ENCODE peak calls at places on chromosomes 4 and X, in ten cellular contexts. E, G, Y, M, P, L, X, K, F and D are unnamed samples.

GRCh38 chrX:6574762-6575161 is 39.8 kb upstream of the VCX3A start:
- DNase-seq in E (no peak), G (no peak), Y (no peak), M (no peak), P (no peak), L (no peak), X (no peak), K (no peak), F (no peak), D (no peak)

GRCh38 chrX:41666251-41666650 is 22.5 kb upstream of the GPR34 start:
- DNase-seq in E (no peak), G (peak), Y (no peak), M (no peak), P (no peak), L (no peak), X (no peak), K (no peak), F (no peak), D (no peak)

GRCh38 chr4:54229631-54230478 is 762 bp downstream of the PDGFRA start:
- DNase-seq in E (no peak), G (no peak), Y (no peak), M (no peak), P (no peak), L (no peak), X (no peak), K (peak), F (no peak), D (no peak)

GRCh38 chr4:149911995-149912394 is 96.4 kb upstream of the IQCM start:
- DNase-seq in E (no peak), G (no peak), Y (no peak), M (no peak), P (no peak), L (no peak), X (no peak), K (no peak), F (no peak), D (no peak)

GRCh38 chr4:109298279-109299010 is 4.0 kb downstream of the COL25A1 start:
- DNase-seq in E (no peak), G (peak), Y (no peak), M (no peak), P (no peak), L (peak), X (no peak), K (no peak), F (no peak), D (no peak)

GRCh38 chr4:145840162-145840768 is 98.4 kb downstream of the ZNF827 start:
- DNase-seq in E (peak), G (peak), Y (no peak), M (peak), P (peak), L (peak), X (no peak), K (no peak), F (peak), D (no peak)

GRCh38 chr4:185096032-185096653 is 46.9 kb upstream of the SLC25A4 start:
- DNase-seq in E (no peak), G (peak), Y (no peak), M (peak), P (peak), L (peak), X (peak), K (no peak), F (no peak), D (peak)

GRCh38 chr4:140395668-140396067 is 22.2 kb downstream of the SCOC start:
- DNase-seq in E (no peak), G (no peak), Y (no peak), M (no peak), P (no peak), L (no peak), X (no peak), K (no peak), F (no peak), D (no peak)

GRCh38 chrX:40478457-40479065 is 102.2 kb upstream of the ATP6AP2 start:
- DNase-seq in E (no peak), G (no peak), Y (no peak), M (no peak), P (no peak), L (no peak), X (no peak), K (no peak), F (no peak), D (no peak)

GRCh38 chr4:186676531-186677158 is 47.0 kb downstream of the FAT1 start:
- DNase-seq in E (no peak), G (no peak), Y (no peak), M (peak), P (peak), L (peak), X (no peak), K (no peak), F (no peak), D (no peak)

GRCh38 chr4:3834186-3834920 is 68.2 kb downstream of the ADRA2C start:
- DNase-seq in E (no peak), G (no peak), Y (no peak), M (no peak), P (no peak), L (no peak), X (no peak), K (no peak), F (no peak), D (no peak)

GRCh38 chr4:1706358-1706757 is 5.8 kb downstream of the SLBP start:
- DNase-seq in E (no peak), G (no peak), Y (no peak), M (no peak), P (no peak), L (no peak), X (no peak), K (no peak), F (no peak), D (no peak)

GRCh38 chr4:95170176-95170575 is 378.6 kb downstream of the UNC5C start:
- DNase-seq in E (no peak), G (no peak), Y (no peak), M (no peak), P (peak), L (no peak), X (no peak), K (no peak), F (no peak), D (no peak)

GRCh38 chrX:20144491-20144890 is 2.9 kb upstream of the EIF1AX start:
- DNase-seq in E (no peak), G (no peak), Y (no peak), M (peak), P (no peak), L (peak), X (no peak), K (no peak), F (no peak), D (no peak)

GRCh38 chr4:169209388-169209883 is 61.3 kb downstream of the SH3RF1 start:
- DNase-seq in E (no peak), G (no peak), Y (no peak), M (no peak), P (no peak), L (no peak), X (no peak), K (no peak), F (no peak), D (no peak)

GRCh38 chr4:73528171-73528570 is 46.6 kb downstream of the AFM start:
- DNase-seq in E (no peak), G (no peak), Y (no peak), M (no peak), P (no peak), L (peak), X (no peak), K (no peak), F (no peak), D (no peak)

GRCh38 chr4:106371166-106371565 is 2.6 kb upstream of the GIMD1 start:
- DNase-seq in E (no peak), G (no peak), Y (no peak), M (no peak), P (no peak), L (no peak), X (no peak), K (no peak), F (no peak), D (no peak)

GRCh38 chrX:24395775-24396174 is 35.3 kb downstream of the SUPT20HL1 start:
- DNase-seq in E (no peak), G (peak), Y (no peak), M (peak), P (peak), L (peak), X (peak), K (peak), F (peak), D (peak)

GRCh38 chr4:107210450-107211239 is 174.5 kb upstream of the DKK2 start:
- DNase-seq in E (no peak), G (peak), Y (no peak), M (no peak), P (no peak), L (peak), X (no peak), K (no peak), F (no peak), D (no peak)

GRCh38 chr4:15455290-15455689 is 14.4 kb upstream of the CC2D2A start:
- DNase-seq in E (no peak), G (no peak), Y (no peak), M (no peak), P (no peak), L (no peak), X (no peak), K (no peak), F (no peak), D (peak)

GRCh38 chr4:8144359-8144758 is 14.3 kb downstream of the ABLIM2 start:
- DNase-seq in E (no peak), G (no peak), Y (no peak), M (no peak), P (peak), L (no peak), X (no peak), K (no peak), F (no peak), D (no peak)

GRCh38 chr4:71212216-71212615 is 126.6 kb upstream of the SLC4A4 start:
- DNase-seq in E (no peak), G (no peak), Y (no peak), M (no peak), P (no peak), L (no peak), X (no peak), K (no peak), F (no peak), D (no peak)

GRCh38 chr4:140223056-140223810 is 69.2 kb upstream of the MAML3 start:
- DNase-seq in E (no peak), G (no peak), Y (no peak), M (peak), P (no peak), L (peak), X (no peak), K (no peak), F (no peak), D (no peak)

GRCh38 chr4:185396724-185397402 is at the start of gene ANKRD37:
- DNase-seq in E (no peak), G (peak), Y (no peak), M (peak), P (peak), L (peak), X (no peak), K (peak), F (no peak), D (peak)

GRCh38 chrX:3815896-3816664 is 102.6 kb upstream of the PRKX start:
- DNase-seq in E (no peak), G (peak), Y (no peak), M (peak), P (no peak), L (peak), X (no peak), K (peak), F (peak), D (peak)

GRCh38 chr4:77619408-77619807 is 13.8 kb downstream of the CXCL13 start:
- DNase-seq in E (no peak), G (peak), Y (no peak), M (no peak), P (peak), L (no peak), X (no peak), K (no peak), F (no peak), D (no peak)

GRCh38 chrX:113929004-113929403 is 654.9 kb upstream of the HTR2C start:
- DNase-seq in E (no peak), G (peak), Y (no peak), M (peak), P (peak), L (peak), X (no peak), K (no peak), F (no peak), D (peak)